ENCODE peak calls at places on chromosomes 1 and 21, in seven cellular contexts. I is ovary, R is cardiac muscle cell, G is heart right ventricle, C is psoas muscle, X is bronchial epithelial cell, L is tibial artery. M is an unnamed sample.

GRCh38 chr1:107972367-107972766 is 7.4 kb upstream of the VAV3 start:
- DNase-seq in I (no peak), R (no peak), G (no peak), C (no peak), X (no peak), L (no peak), M (no peak)

GRCh38 chr1:56024155-56024554 is 555.2 kb downstream of the PLPP3 start:
- DNase-seq in I (no peak), R (no peak), G (no peak), C (no peak), X (peak; percentile 63), L (no peak), M (no peak)

GRCh38 chr1:87956072-87956471 is 627.4 kb downstream of the LMO4 start:
- DNase-seq in I (no peak), R (peak; percentile 36), G (peak; percentile 13), C (peak; percentile 35), X (peak; percentile 97), L (peak; percentile 86), M (no peak)

GRCh38 chr1:64042331-64043100 is 160.9 kb upstream of the UBE2U start:
- DNase-seq in I (peak; percentile 38), R (no peak), G (peak; percentile 60), C (no peak), X (peak; percentile 96), L (peak; percentile 72), M (no peak)

GRCh38 chr21:44709426-44710293 is 1.7 kb downstream of the TSPEAR start:
- DNase-seq in I (no peak), R (peak; percentile 66), G (no peak), C (no peak), X (peak; percentile 78), L (peak; percentile 45), M (no peak)

GRCh38 chr1:97943354-97943753 is 22.5 kb upstream of the DPYD start:
- DNase-seq in I (no peak), R (no peak), G (no peak), C (no peak), X (no peak), L (no peak), M (no peak)

GRCh38 chr1:22878626-22879025 is 94.0 kb downstream of the LACTBL1 start:
- DNase-seq in I (no peak), R (no peak), G (no peak), C (no peak), X (peak; percentile 72), L (no peak), M (no peak)

GRCh38 chr1:248862695-248863010 is 3.8 kb upstream of the ZNF692 start:
- DNase-seq in I (no peak), R (no peak), G (no peak), C (no peak), X (no peak), L (no peak), M (no peak)

GRCh38 chr1:193123751-193124150 is 1.9 kb downstream of the CDC73 start:
- DNase-seq in I (no peak), R (no peak), G (no peak), C (no peak), X (no peak), L (no peak), M (no peak)

GRCh38 chr1:189851806-189852367 is 625.8 kb downstream of the BRINP3 start:
- DNase-seq in I (no peak), R (no peak), G (no peak), C (no peak), X (no peak), L (no peak), M (no peak)

GRCh38 chr21:38775733-38776132 is 30.0 kb upstream of the ETS2 start:
- DNase-seq in I (no peak), R (no peak), G (no peak), C (no peak), X (no peak), L (no peak), M (no peak)

GRCh38 chr1:167158095-167158812 is 62.4 kb upstream of the POU2F1 start:
- DNase-seq in I (no peak), R (no peak), G (no peak), C (no peak), X (no peak), L (no peak), M (no peak)

GRCh38 chr1:110523011-110523410 is 4.0 kb upstream of the KCNA10 start:
- DNase-seq in I (no peak), R (no peak), G (no peak), C (no peak), X (no peak), L (no peak), M (no peak)

GRCh38 chr1:31429583-31429982 is 16.6 kb downstream of the SERINC2 start:
- DNase-seq in I (no peak), R (no peak), G (no peak), C (no peak), X (no peak), L (no peak), M (no peak)

GRCh38 chr1:225451840-225452515 is 24.1 kb upstream of the LBR start:
- DNase-seq in I (no peak), R (no peak), G (no peak), C (no peak), X (no peak), L (peak; percentile 57), M (no peak)

GRCh38 chr1:62926681-62927252 is 142.8 kb downstream of the ATG4C start:
- DNase-seq in I (no peak), R (no peak), G (no peak), C (no peak), X (peak; percentile 2), L (no peak), M (no peak)

GRCh38 chr1:231626951-231627614 is 493 bp downstream of the DISC1 start:
- DNase-seq in I (peak; percentile 58), R (peak; percentile 68), G (peak; percentile 85), C (peak; percentile 68), X (peak; percentile 22), L (peak; percentile 82), M (no peak)

GRCh38 chr1:2544093-2544874 is 11.9 kb upstream of the TNFRSF14 start:
- DNase-seq in I (no peak), R (no peak), G (no peak), C (no peak), X (no peak), L (no peak), M (no peak)

GRCh38 chr1:87024936-87025537 is 110.6 kb downstream of the HS2ST1 start:
- DNase-seq in I (no peak), R (peak; percentile 52), G (no peak), C (no peak), X (peak; percentile 55), L (no peak), M (peak; percentile 24)

GRCh38 chr1:244705268-244706234 is 52.6 kb downstream of the DESI2 start:
- DNase-seq in I (no peak), R (no peak), G (no peak), C (no peak), X (no peak), L (no peak), M (no peak)

GRCh38 chr1:178874966-178875365 is 4.1 kb upstream of the ANGPTL1 start:
- DNase-seq in I (no peak), R (no peak), G (no peak), C (no peak), X (no peak), L (no peak), M (no peak)

GRCh38 chr1:205976708-205977107 is 26.5 kb downstream of the RAB7B start:
- DNase-seq in I (no peak), R (peak; percentile 77), G (peak; percentile 81), C (peak; percentile 33), X (peak; percentile 67), L (no peak), M (no peak)

GRCh38 chr1:104403883-104404282 is 654.2 kb downstream of the AMY1C start:
- DNase-seq in I (no peak), R (no peak), G (no peak), C (no peak), X (no peak), L (no peak), M (no peak)

GRCh38 chr21:33618407-33618806 is 23.1 kb downstream of the CRYZL1 start:
- DNase-seq in I (no peak), R (no peak), G (no peak), C (no peak), X (no peak), L (no peak), M (no peak)

GRCh38 chr1:227808566-227808965 is 6.9 kb upstream of the PRSS38 start:
- DNase-seq in I (no peak), R (no peak), G (no peak), C (no peak), X (no peak), L (no peak), M (no peak)

GRCh38 chr21:25639167-25639921 is at the start of gene JAM2:
- DNase-seq in I (peak; percentile 64), R (peak; percentile 57), G (peak; percentile 59), C (peak; percentile 47), X (no peak), L (peak; percentile 67), M (peak; percentile 78)
- H3K4me3 ChIP-seq in I (peak within 1 kb of the TSS; percentile 63), R (peak within 1 kb of the TSS; percentile 82), G (peak within 1 kb of the TSS; percentile 76), C (peak within 1 kb of the TSS; percentile 71), X (peak within 1 kb of the TSS; percentile 9), L (peak within 1 kb of the TSS; percentile 68), M (peak within 1 kb of the TSS; percentile 86)

DNA sequence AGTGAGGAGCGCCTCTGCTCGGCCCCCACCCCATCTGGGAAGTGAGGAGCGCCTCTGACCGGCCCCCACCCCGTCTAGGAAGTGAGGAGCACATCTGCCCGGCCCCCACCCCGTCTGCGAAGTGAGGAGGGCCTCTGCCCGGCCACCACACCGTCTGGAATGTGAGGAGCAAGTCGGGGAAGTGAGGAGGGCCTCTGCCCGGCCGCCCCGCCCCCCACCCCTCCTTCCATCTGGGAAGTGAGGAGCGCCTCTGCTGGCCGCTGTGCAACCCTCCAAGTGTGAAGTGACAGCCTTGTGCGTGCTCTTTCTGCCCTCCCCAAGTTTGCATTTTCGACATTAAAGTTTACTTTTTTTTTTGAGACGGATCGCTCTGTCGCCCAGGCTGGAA is 5.1 kb upstream of the ZZZ3 start:
- DNase-seq in I (peak; percentile 35), R (peak; percentile 26), G (no peak), C (peak; percentile 35), X (no peak), L (no peak), M (peak; percentile 29)
- TF ChIP-seq CTCF in I (no peak), R (peak; percentile 60), G (no peak), C (no peak), X (peak; percentile 14), L (no peak), M (peak; percentile 39)

GRCh38 chr21:42233067-42233981 is 14.4 kb downstream of the ABCG1 start:
- DNase-seq in I (peak; percentile 41), R (peak; percentile 68), G (peak; percentile 75), C (peak; percentile 89), X (peak; percentile 66), L (peak; percentile 95), M (peak; percentile 85)

GRCh38 chr21:42232176-42232825 is 13.4 kb downstream of the ABCG1 start:
- DNase-seq in I (no peak), R (no peak), G (no peak), C (no peak), X (no peak), L (no peak), M (no peak)

GRCh38 chr21:42230636-42231035 is 11.7 kb downstream of the ABCG1 start:
- DNase-seq in I (no peak), R (no peak), G (no peak), C (no peak), X (no peak), L (no peak), M (no peak)

GRCh38 chr21:42229676-42230075 is 10.7 kb downstream of the ABCG1 start:
- DNase-seq in I (no peak), R (no peak), G (no peak), C (no peak), X (no peak), L (no peak), M (no peak)

GRCh38 chr21:42231761-42232160 is 12.8 kb downstream of the ABCG1 start:
- DNase-seq in I (no peak), R (no peak), G (no peak), C (no peak), X (no peak), L (no peak), M (no peak)
- H3K4me3 ChIP-seq in I (no peak overlapping the region), R (no peak overlapping the region), G (no peak overlapping the region), C (no peak overlapping the region), X (no peak overlapping the region), L (no peak overlapping the region), M (no peak overlapping the region)

GRCh38 chr21:25039461-25040380 is 567.6 kb downstream of the MRPL39 start:
- DNase-seq in I (no peak), R (peak; percentile 27), G (no peak), C (no peak), X (no peak), L (no peak), M (peak; percentile 38)
- TF ChIP-seq CTCF in I (peak; percentile 30), R (no peak), G (peak; percentile 36), C (no peak), X (no peak), L (no peak), M (peak; percentile 52)